ENCODE peak calls at places on chromosome 13, in seven cellular contexts. One of them, this sample, is unnamed.

GRCh38 chr13:99967498-99967883 is 4.1 kb downstream of the ZIC5 start:
- DNase-seq in NB4: no peak
- DNase-seq in body of pancreas: no peak
- DNase-seq in IMR-90: no peak
- DNase-seq in WERI-Rb-1: peak
- DNase-seq in BJ: no peak
- DNase-seq in bronchial epithelial cell: no peak
- DNase-seq in this sample: no peak

GRCh38 chr13:107581009-107581408 is 634.3 kb downstream of the LIG4 start:
- DNase-seq in WERI-Rb-1: no peak
- DNase-seq in NB4: no peak
- DNase-seq in BJ: no peak
- DNase-seq in body of pancreas: no peak
- DNase-seq in IMR-90: no peak
- DNase-seq in bronchial epithelial cell: no peak
- DNase-seq in this sample: no peak

GRCh38 chr13:96898212-96898611 is 96.1 kb downstream of the OXGR1 start:
- DNase-seq in body of pancreas: no peak
- DNase-seq in BJ: peak
- DNase-seq in bronchial epithelial cell: peak
- DNase-seq in WERI-Rb-1: no peak
- DNase-seq in IMR-90: no peak
- DNase-seq in NB4: no peak
- DNase-seq in this sample: no peak

GRCh38 chr13:99304541-99304940 is 2.7 kb downstream of the GPR183 start:
- DNase-seq in WERI-Rb-1: no peak
- DNase-seq in BJ: no peak
- DNase-seq in bronchial epithelial cell: no peak
- DNase-seq in NB4: no peak
- DNase-seq in body of pancreas: no peak
- DNase-seq in IMR-90: no peak
- DNase-seq in this sample: no peak

GRCh38 chr13:50072676-50073075 is 57.4 kb downstream of the KCNRG start:
- DNase-seq in body of pancreas: no peak
- DNase-seq in BJ: no peak
- DNase-seq in WERI-Rb-1: no peak
- DNase-seq in IMR-90: no peak
- DNase-seq in bronchial epithelial cell: no peak
- DNase-seq in NB4: no peak
- DNase-seq in this sample: no peak

GRCh38 chr13:70792121-70792520 is 683.9 kb upstream of the KLHL1 start:
- DNase-seq in NB4: no peak
- DNase-seq in WERI-Rb-1: no peak
- DNase-seq in body of pancreas: no peak
- DNase-seq in BJ: no peak
- DNase-seq in IMR-90: no peak
- DNase-seq in bronchial epithelial cell: no peak
- DNase-seq in this sample: no peak

GRCh38 chr13:106277483-106278154 is 257.8 kb downstream of the EFNB2 start:
- DNase-seq in NB4: no peak
- DNase-seq in IMR-90: no peak
- DNase-seq in body of pancreas: no peak
- DNase-seq in bronchial epithelial cell: no peak
- DNase-seq in WERI-Rb-1: peak
- DNase-seq in BJ: no peak
- DNase-seq in this sample: no peak

GRCh38 chr13:59261928-59262488 is 901.7 kb downstream of the DIAPH3 start:
- DNase-seq in BJ: no peak
- DNase-seq in body of pancreas: no peak
- DNase-seq in IMR-90: peak
- DNase-seq in WERI-Rb-1: no peak
- DNase-seq in NB4: peak
- DNase-seq in bronchial epithelial cell: no peak
- DNase-seq in this sample: no peak

GRCh38 chr13:24041822-24042221 is 118.7 kb upstream of the SPATA13 start:
- DNase-seq in WERI-Rb-1: no peak
- DNase-seq in body of pancreas: no peak
- DNase-seq in NB4: no peak
- DNase-seq in bronchial epithelial cell: no peak
- DNase-seq in BJ: no peak
- DNase-seq in IMR-90: no peak
- DNase-seq in this sample: no peak

GRCh38 chr13:21675095-21676007 is 4.5 kb downstream of the FGF9 start:
- DNase-seq in NB4: peak
- DNase-seq in bronchial epithelial cell: no peak
- DNase-seq in BJ: no peak
- DNase-seq in IMR-90: no peak
- DNase-seq in body of pancreas: peak
- DNase-seq in WERI-Rb-1: no peak
- DNase-seq in this sample: peak

GRCh38 chr13:20799726-20800416 is 26.1 kb upstream of the EEF1AKMT1 start:
- DNase-seq in IMR-90: peak
- DNase-seq in bronchial epithelial cell: peak
- DNase-seq in body of pancreas: no peak
- DNase-seq in BJ: no peak
- DNase-seq in WERI-Rb-1: no peak
- DNase-seq in NB4: no peak
- DNase-seq in this sample: no peak

GRCh38 chr13:23644527-23644926 is 74.3 kb downstream of the TNFRSF19 start:
- DNase-seq in body of pancreas: no peak
- DNase-seq in NB4: no peak
- DNase-seq in WERI-Rb-1: no peak
- DNase-seq in bronchial epithelial cell: no peak
- DNase-seq in BJ: no peak
- DNase-seq in IMR-90: peak
- DNase-seq in this sample: no peak

GRCh38 chr13:39327080-39327479 is 275.9 kb downstream of the LHFPL6 start:
- DNase-seq in body of pancreas: no peak
- DNase-seq in BJ: no peak
- DNase-seq in IMR-90: no peak
- DNase-seq in bronchial epithelial cell: no peak
- DNase-seq in WERI-Rb-1: no peak
- DNase-seq in NB4: no peak
- DNase-seq in this sample: no peak

GRCh38 chr13:28357247-28357825 is 137.6 kb downstream of the FLT1 start:
- DNase-seq in WERI-Rb-1: no peak
- DNase-seq in BJ: no peak
- DNase-seq in bronchial epithelial cell: no peak
- DNase-seq in body of pancreas: no peak
- DNase-seq in IMR-90: no peak
- DNase-seq in NB4: no peak
- DNase-seq in this sample: no peak

GRCh38 chr13:31042084-31042483 is 109.6 kb downstream of the TEX26 start:
- DNase-seq in IMR-90: no peak
- DNase-seq in bronchial epithelial cell: no peak
- DNase-seq in WERI-Rb-1: no peak
- DNase-seq in NB4: no peak
- DNase-seq in BJ: no peak
- DNase-seq in body of pancreas: no peak
- DNase-seq in this sample: no peak

GRCh38 chr13:104171132-104171531 is 1104.9 kb upstream of the SLC10A2 start:
- DNase-seq in bronchial epithelial cell: no peak
- DNase-seq in NB4: no peak
- DNase-seq in IMR-90: no peak
- DNase-seq in WERI-Rb-1: no peak
- DNase-seq in body of pancreas: no peak
- DNase-seq in BJ: no peak
- DNase-seq in this sample: no peak

GRCh38 chr13:102250448-102250847 is 151.4 kb downstream of the FGF14 start:
- DNase-seq in bronchial epithelial cell: no peak
- DNase-seq in NB4: no peak
- DNase-seq in BJ: no peak
- DNase-seq in body of pancreas: no peak
- DNase-seq in WERI-Rb-1: no peak
- DNase-seq in IMR-90: no peak
- DNase-seq in this sample: no peak

GRCh38 chr13:110308377-110309158 is 1.5 kb downstream of the COL4A2 start:
- DNase-seq in bronchial epithelial cell: peak
- DNase-seq in IMR-90: no peak
- DNase-seq in body of pancreas: peak
- DNase-seq in NB4: no peak
- DNase-seq in WERI-Rb-1: peak
- DNase-seq in BJ: no peak
- DNase-seq in this sample: no peak

GRCh38 chr13:95698047-95698749 is 21.3 kb downstream of the DNAJC3 start:
- DNase-seq in body of pancreas: no peak
- DNase-seq in bronchial epithelial cell: peak
- DNase-seq in NB4: no peak
- DNase-seq in WERI-Rb-1: no peak
- DNase-seq in IMR-90: peak
- DNase-seq in BJ: no peak
- DNase-seq in this sample: no peak

GRCh38 chr13:51396352-51396751 is 56.5 kb downstream of the INTS6 start:
- DNase-seq in body of pancreas: no peak
- DNase-seq in IMR-90: peak
- DNase-seq in BJ: peak
- DNase-seq in bronchial epithelial cell: no peak
- DNase-seq in NB4: peak
- DNase-seq in WERI-Rb-1: no peak
- DNase-seq in this sample: no peak

GRCh38 chr13:98761126-98761978 is 8.9 kb upstream of the SLC15A1 start:
- DNase-seq in IMR-90: peak
- DNase-seq in bronchial epithelial cell: peak
- DNase-seq in body of pancreas: peak
- DNase-seq in NB4: peak
- DNase-seq in BJ: no peak
- DNase-seq in WERI-Rb-1: no peak
- DNase-seq in this sample: no peak

GRCh38 chr13:48828962-48829405 is 146.7 kb upstream of the FNDC3A start:
- DNase-seq in IMR-90: peak
- DNase-seq in NB4: peak
- DNase-seq in bronchial epithelial cell: peak
- DNase-seq in BJ: no peak
- DNase-seq in body of pancreas: peak
- DNase-seq in WERI-Rb-1: no peak
- DNase-seq in this sample: peak

GRCh38 chr13:57123660-57124059 is 17.1 kb upstream of the PRR20A start:
- DNase-seq in IMR-90: no peak
- DNase-seq in body of pancreas: no peak
- DNase-seq in WERI-Rb-1: no peak
- DNase-seq in BJ: no peak
- DNase-seq in bronchial epithelial cell: no peak
- DNase-seq in NB4: no peak
- DNase-seq in this sample: no peak

GRCh38 chr13:59750860-59751259 is 412.9 kb downstream of the DIAPH3 start:
- DNase-seq in bronchial epithelial cell: peak
- DNase-seq in BJ: peak
- DNase-seq in NB4: no peak
- DNase-seq in body of pancreas: peak
- DNase-seq in WERI-Rb-1: no peak
- DNase-seq in IMR-90: peak
- DNase-seq in this sample: no peak

GRCh38 chr13:112174476-112175110 is 107.6 kb downstream of the SOX1 start:
- DNase-seq in NB4: peak
- DNase-seq in bronchial epithelial cell: no peak
- DNase-seq in body of pancreas: no peak
- DNase-seq in WERI-Rb-1: no peak
- DNase-seq in BJ: no peak
- DNase-seq in IMR-90: no peak
- DNase-seq in this sample: no peak

GRCh38 chr13:32791545-32792172 is 205.4 kb downstream of the PDS5B start:
- DNase-seq in IMR-90: peak
- DNase-seq in body of pancreas: no peak
- DNase-seq in WERI-Rb-1: no peak
- DNase-seq in BJ: no peak
- DNase-seq in NB4: peak
- DNase-seq in bronchial epithelial cell: peak
- DNase-seq in this sample: peak

GRCh38 chr13:32790731-32791130 is 204.5 kb downstream of the PDS5B start:
- DNase-seq in IMR-90: no peak
- DNase-seq in BJ: no peak
- DNase-seq in NB4: peak
- DNase-seq in WERI-Rb-1: peak
- DNase-seq in body of pancreas: no peak
- DNase-seq in bronchial epithelial cell: no peak
- DNase-seq in this sample: no peak
- TF ChIP-seq CTCF in IMR-90: peak
- TF ChIP-seq CTCF in BJ: no peak
- TF ChIP-seq CTCF in NB4: peak
- TF ChIP-seq CTCF in WERI-Rb-1: peak
- TF ChIP-seq CTCF in body of pancreas: no peak
- TF ChIP-seq CTCF in bronchial epithelial cell: peak
- TF ChIP-seq CTCF in this sample: no peak

GRCh38 chr13:108980237-108980636 is 350.8 kb downstream of the MYO16 start:
- DNase-seq in WERI-Rb-1: no peak
- DNase-seq in IMR-90: no peak
- DNase-seq in bronchial epithelial cell: no peak
- DNase-seq in NB4: no peak
- DNase-seq in BJ: no peak
- DNase-seq in body of pancreas: no peak
- DNase-seq in this sample: no peak

GRCh38 chr13:108974686-108975085 is 345.3 kb downstream of the MYO16 start:
- DNase-seq in WERI-Rb-1: no peak
- DNase-seq in bronchial epithelial cell: no peak
- DNase-seq in IMR-90: no peak
- DNase-seq in BJ: no peak
- DNase-seq in NB4: no peak
- DNase-seq in body of pancreas: no peak
- DNase-seq in this sample: no peak
- TF ChIP-seq CTCF in WERI-Rb-1: no peak
- TF ChIP-seq CTCF in bronchial epithelial cell: no peak
- TF ChIP-seq CTCF in IMR-90: peak
- TF ChIP-seq CTCF in BJ: no peak
- TF ChIP-seq CTCF in NB4: no peak
- TF ChIP-seq CTCF in body of pancreas: no peak
- TF ChIP-seq CTCF in this sample: no peak

DNA sequence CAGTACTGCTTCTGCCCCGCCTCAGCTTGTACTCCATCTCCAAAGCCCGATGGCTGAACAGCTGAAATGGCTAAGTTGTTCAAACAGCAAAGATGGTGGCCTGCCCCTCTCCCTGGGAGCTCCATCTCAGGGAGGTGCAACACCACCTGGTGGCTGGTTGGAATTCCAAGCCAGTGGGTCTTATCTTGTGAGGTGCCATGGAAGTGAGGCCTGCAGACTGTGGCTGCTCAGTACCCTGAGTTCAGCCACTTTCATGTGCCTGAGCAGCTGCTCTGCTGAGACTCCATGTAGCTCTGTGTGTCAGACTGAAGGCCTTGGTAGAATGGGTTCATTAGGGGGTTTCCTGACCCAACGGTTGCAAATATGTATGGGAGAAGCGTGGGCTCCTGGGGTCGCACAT is 67.3 kb upstream of the SPRY2 start:
- DNase-seq in bronchial epithelial cell: no peak
- DNase-seq in BJ: no peak
- DNase-seq in body of pancreas: no peak
- DNase-seq in WERI-Rb-1: peak
- DNase-seq in IMR-90: no peak
- DNase-seq in NB4: peak
- DNase-seq in this sample: peak
- TF ChIP-seq CTCF in bronchial epithelial cell: no peak
- TF ChIP-seq CTCF in BJ: no peak
- TF ChIP-seq CTCF in body of pancreas: no peak
- TF ChIP-seq CTCF in WERI-Rb-1: no peak
- TF ChIP-seq CTCF in IMR-90: no peak
- TF ChIP-seq CTCF in NB4: no peak
- TF ChIP-seq CTCF in this sample: no peak

DNA sequence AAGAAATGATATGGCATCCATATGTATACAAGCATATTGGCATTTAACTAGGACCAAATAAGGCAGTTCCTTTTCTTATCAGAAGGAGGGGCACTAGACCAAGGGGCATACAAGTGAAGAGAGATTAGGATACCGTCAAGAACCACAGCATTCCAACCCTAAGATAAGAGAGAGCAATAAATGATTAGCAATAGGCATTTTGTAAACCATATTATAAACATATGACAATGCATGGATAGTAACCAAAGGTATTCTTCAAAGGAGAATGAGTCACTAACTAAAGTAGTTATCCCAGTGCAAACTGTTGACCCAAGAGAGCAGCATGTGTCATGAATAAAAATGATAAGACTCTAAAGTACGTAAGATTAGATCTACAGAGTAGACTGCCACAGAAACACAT is 500.9 kb upstream of the HTR2A start:
- DNase-seq in bronchial epithelial cell: peak
- DNase-seq in WERI-Rb-1: no peak
- DNase-seq in body of pancreas: no peak
- DNase-seq in NB4: no peak
- DNase-seq in IMR-90: peak
- DNase-seq in BJ: no peak
- DNase-seq in this sample: no peak
- TF ChIP-seq CTCF in bronchial epithelial cell: no peak
- TF ChIP-seq CTCF in WERI-Rb-1: no peak
- TF ChIP-seq CTCF in body of pancreas: no peak
- TF ChIP-seq CTCF in NB4: no peak
- TF ChIP-seq CTCF in IMR-90: peak
- TF ChIP-seq CTCF in BJ: peak
- TF ChIP-seq CTCF in this sample: no peak

This sample was measured in activated CD8-positive, alpha-beta T cell treated with anti-CD3 and anti-CD28 coated beads for 36 hours.